ENCODE peak calls at places on chromosomes 6 and 20, in ten cellular contexts. F is neural progenitor cell, W is mesendoderm, G is iPS DF 6.9, R is mammary epithelial cell, E is tibial nerve, T is A549, I is heart right ventricle, P is ovary, S is thoracic aorta. C is an unnamed sample.
A peak's percentile ranks its signal among the peaks of the same experiment; 100 is the strongest.

GRCh38 chr6:146357578-146358340 is 185.9 kb upstream of the RAB32 start:
- DNase-seq in F (no peak), W (no peak), G (no peak), R (peak; percentile 70), E (no peak), T (peak; percentile 9), I (no peak), P (no peak), S (no peak), C (no peak)

GRCh38 chr20:63044605-63045004 is 37.8 kb upstream of the BHLHE23 start:
- DNase-seq in F (no peak), W (no peak), G (no peak), R (no peak), E (no peak), T (no peak), I (no peak), P (no peak), S (no peak), C (no peak)

GRCh38 chr6:33418690-33419291 is 884 bp upstream of the CUTA start:
- DNase-seq in F (peak; percentile 15), W (peak; percentile 90), G (no peak), R (no peak), E (no peak), T (no peak), I (no peak), P (no peak), S (no peak), C (peak; percentile 68)

GRCh38 chr20:25048519-25048952 is 9.4 kb downstream of the ACSS1 start:
- DNase-seq in F (no peak), W (no peak), G (no peak), R (no peak), E (no peak), T (no peak), I (no peak), P (peak; percentile 29), S (no peak), C (no peak)

GRCh38 chr20:62860924-62861691 is 514 bp downstream of the TCFL5 start:
- DNase-seq in F (peak; percentile 65), W (no peak), G (no peak), R (no peak), E (no peak), T (no peak), I (no peak), P (peak; percentile 67), S (no peak), C (peak; percentile 36)

GRCh38 chr6:44238687-44239350 is 8.1 kb upstream of the HSP90AB1 start:
- DNase-seq in F (no peak), W (no peak), G (no peak), R (peak; percentile 63), E (no peak), T (no peak), I (no peak), P (peak; percentile 28), S (no peak), C (no peak)

GRCh38 chr6:69231983-69232382 is 564.8 kb downstream of the LMBRD1 start:
- DNase-seq in F (no peak), W (no peak), G (no peak), R (no peak), E (no peak), T (no peak), I (no peak), P (no peak), S (no peak), C (no peak)

GRCh38 chr20:25278636-25279361 is 30.9 kb downstream of the PYGB start:
- DNase-seq in F (no peak), W (no peak), G (no peak), R (no peak), E (no peak), T (no peak), I (no peak), P (peak; percentile 23), S (no peak), C (no peak)

GRCh38 chr6:79421707-79422484 is 115.3 kb downstream of the LCA5 start:
- DNase-seq in F (no peak), W (no peak), G (no peak), R (peak; percentile 75), E (no peak), T (peak; percentile 1), I (peak; percentile 71), P (no peak), S (no peak), C (no peak)

GRCh38 chr20:51542033-51542893 is at the start of gene NFATC2:
- DNase-seq in F (peak; percentile 79), W (peak; percentile 65), G (no peak), R (no peak), E (no peak), T (no peak), I (peak; percentile 51), P (peak; percentile 53), S (no peak), C (peak; percentile 50)

GRCh38 chr6:149899926-149900619 is 2.2 kb upstream of the RAET1E start:
- DNase-seq in F (no peak), W (no peak), G (no peak), R (no peak), E (no peak), T (no peak), I (no peak), P (peak; percentile 10), S (no peak), C (no peak)

GRCh38 chr6:139762587-139763031 is 388.2 kb upstream of the CITED2 start:
- DNase-seq in F (no peak), W (no peak), G (no peak), R (peak; percentile 11), E (no peak), T (no peak), I (no peak), P (no peak), S (no peak), C (no peak)

GRCh38 chr20:36128463-36129176 is 25.9 kb upstream of the EPB41L1 start:
- DNase-seq in F (no peak), W (peak; percentile 72), G (no peak), R (peak; percentile 46), E (peak; percentile 58), T (no peak), I (no peak), P (no peak), S (no peak), C (no peak)

GRCh38 chr6:30349411-30350177 is 4.6 kb downstream of the RPP21 start:
- DNase-seq in F (no peak), W (no peak), G (no peak), R (no peak), E (no peak), T (no peak), I (no peak), P (no peak), S (no peak), C (no peak)

DNA sequence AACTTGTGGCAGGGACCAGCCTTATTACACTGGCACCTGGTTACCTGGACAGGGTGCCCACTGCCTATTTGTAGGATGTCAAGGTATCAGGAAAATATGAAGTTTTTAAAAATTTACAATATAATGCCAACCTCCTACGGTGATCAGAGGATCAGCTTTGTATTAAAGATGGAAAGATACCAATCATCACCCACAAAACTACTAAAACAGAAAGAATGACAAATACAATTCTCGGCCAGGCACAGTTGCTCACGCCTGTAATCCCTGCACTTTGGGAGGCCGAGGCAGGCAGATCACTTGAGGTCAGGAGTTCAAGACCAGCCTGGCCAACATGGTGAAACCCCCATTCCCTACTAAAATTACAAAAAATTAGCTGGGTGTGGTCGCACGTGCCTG is 18.4 kb upstream of the PRND start:
- DNase-seq in F (no peak), W (no peak), G (no peak), R (no peak), E (no peak), T (no peak), I (no peak), P (no peak), S (no peak), C (no peak)
- H3K27ac ChIP-seq in F (no peak overlapping the region), W (no peak overlapping the region), G (no peak overlapping the region), R (no peak overlapping the region), E (no peak overlapping the region), T (no peak overlapping the region), I (no peak overlapping the region), P (no peak overlapping the region), S (no peak overlapping the region), C (no peak overlapping the region)

DNA sequence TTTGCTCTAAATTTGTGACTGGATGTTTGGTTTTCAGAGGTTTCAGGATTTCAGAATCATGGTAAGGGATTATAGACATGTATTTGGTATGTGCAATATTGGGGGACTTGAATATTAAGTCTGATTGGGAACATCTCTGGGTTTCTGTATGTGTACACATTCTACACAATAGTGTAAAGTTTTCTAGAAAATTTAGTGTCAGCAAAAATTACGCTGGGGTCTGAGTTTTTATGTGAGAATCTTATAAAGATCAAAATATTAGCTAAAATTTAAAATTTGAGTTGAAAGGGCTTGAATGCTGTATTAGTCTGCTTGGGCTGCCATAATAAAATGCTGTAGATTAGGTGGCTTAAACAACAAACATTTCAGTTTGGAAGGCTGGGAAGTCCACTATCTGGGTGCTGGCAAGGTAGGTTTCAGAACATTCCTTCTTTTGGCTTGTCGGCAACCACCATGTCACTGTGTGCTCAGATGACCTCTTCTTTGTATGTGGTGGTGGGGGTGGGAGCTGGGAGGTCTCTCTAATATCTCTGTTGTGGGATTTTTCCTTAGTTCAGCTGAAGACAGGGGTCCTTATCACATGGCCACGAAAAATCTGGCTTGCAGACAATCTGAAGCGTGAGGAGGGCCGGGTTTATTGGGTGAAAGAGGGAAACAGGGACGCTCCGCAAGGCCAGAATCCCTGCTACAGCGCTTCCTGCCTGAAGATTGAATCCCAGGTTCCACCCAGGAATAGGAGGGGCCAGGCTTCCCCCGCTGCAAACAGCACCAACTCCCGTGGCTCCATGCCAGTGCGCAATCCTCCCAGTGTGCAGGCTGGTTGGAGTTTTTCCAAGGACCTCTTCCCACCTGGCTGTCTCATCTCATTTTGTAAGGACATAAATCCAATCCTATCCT is 299.7 kb downstream of the PLCB1 start:
- DNase-seq in F (peak; percentile 9), W (peak; percentile 31), G (no peak), R (no peak), E (peak; percentile 18), T (no peak), I (peak; percentile 80), P (peak; percentile 82), S (no peak), C (no peak)
- H3K4me3 ChIP-seq in F (no peak overlapping the region), W (no peak overlapping the region), G (no peak overlapping the region), R (no peak overlapping the region), E (no peak overlapping the region), T (no peak overlapping the region), I (peak overlapping the region; percentile 25), P (no peak overlapping the region), S (no peak overlapping the region), C (no peak overlapping the region)

DNA sequence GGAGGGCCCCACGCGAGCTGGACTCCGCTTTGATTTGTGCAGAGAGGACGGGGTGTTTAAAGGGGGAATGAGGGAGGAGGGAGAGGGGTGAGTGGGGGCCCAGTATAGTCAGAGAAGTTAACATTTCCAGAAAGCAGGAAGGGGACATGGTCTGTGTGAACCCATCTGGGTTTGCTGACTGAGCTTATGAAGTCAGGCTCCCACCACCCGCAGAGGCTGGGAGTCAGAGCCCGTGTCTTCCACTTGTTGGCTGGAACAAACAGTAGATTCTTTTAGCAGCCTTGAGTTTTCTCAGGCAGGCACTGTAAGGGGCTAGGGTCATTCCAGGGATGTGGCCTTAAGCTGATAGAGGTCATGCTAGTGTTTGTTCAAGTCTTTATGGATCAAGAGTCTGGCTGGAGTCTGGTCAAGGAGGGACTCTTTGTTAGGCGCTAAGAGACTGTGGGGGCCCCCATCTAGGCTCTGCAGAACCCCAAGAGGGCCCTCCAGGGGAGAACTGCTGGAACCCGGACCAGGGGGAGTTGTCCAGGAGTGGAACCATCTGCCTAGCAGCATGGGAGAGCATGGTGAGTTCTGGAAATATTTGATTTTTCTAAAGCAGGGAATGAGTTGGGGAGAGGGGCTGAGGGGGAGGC is 31.1 kb upstream of the FOXQ1 start:
- DNase-seq in F (no peak), W (no peak), G (no peak), R (no peak), E (no peak), T (no peak), I (no peak), P (no peak), S (no peak), C (no peak)
- H3K4me1 ChIP-seq in F (no peaks in the 10 kb centered on the region), W (no peaks in the 10 kb centered on the region), G (peaks cover under 1% of the 10 kb centered on the region), R (peaks cover 5% of the 10 kb centered on the region), E (no peaks in the 10 kb centered on the region), T (peaks cover 2% of the 10 kb centered on the region), I (no peaks in the 10 kb centered on the region), P (no peaks in the 10 kb centered on the region), S (no peaks in the 10 kb centered on the region), C (no peaks in the 10 kb centered on the region)

GRCh38 chr6:21679761-21680265 is 86.3 kb downstream of the SOX4 start:
- DNase-seq in F (no peak), W (peak; percentile 79), G (no peak), R (peak; percentile 73), E (no peak), T (peak; percentile 16), I (no peak), P (no peak), S (no peak), C (no peak)
- H3K27ac ChIP-seq in F (no peak overlapping the region), W (no peak overlapping the region), G (no peak overlapping the region), R (peak overlapping the region; percentile 57), E (no peak overlapping the region), T (peak overlapping the region; percentile 73), I (no peak overlapping the region), P (no peak overlapping the region), S (peak overlapping the region; percentile 90), C (no peak overlapping the region)